ENCODE peak calls at places on chromosomes 1 and 21, in ten cellular contexts. K, B, N, E, D, L, R, A, Q and C are unnamed samples.

GRCh38 chr1:35269190-35269988 is 880 bp downstream of the ZMYM4 start:
- DNase-seq in D (no peak), A (peak), Q (no peak), N (peak), R (no peak), B (no peak), E (peak), L (no peak), K (no peak), C (peak)

GRCh38 chr1:67675800-67676199 is 9.2 kb upstream of the GADD45A start:
- DNase-seq in L (no peak), N (no peak), R (no peak), K (no peak), Q (no peak), D (no peak), B (no peak), A (no peak), E (no peak), C (no peak)

GRCh38 chr1:83905315-83905907 is 93.5 kb downstream of the TTLL7 start:
- DNase-seq in N (peak), D (no peak), K (no peak), B (no peak), L (no peak), A (peak), E (no peak), R (no peak), Q (no peak), C (peak)

GRCh38 chr1:29973406-29973805 is 737.1 kb downstream of the PTPRU start:
- DNase-seq in E (no peak), A (no peak), L (no peak), K (no peak), Q (no peak), N (no peak), D (no peak), B (no peak), R (no peak), C (no peak)

GRCh38 chr1:185871627-185872150 is 137.5 kb downstream of the HMCN1 start:
- DNase-seq in D (no peak), B (no peak), A (no peak), Q (no peak), R (no peak), K (no peak), N (no peak), L (no peak), E (no peak), C (no peak)

GRCh38 chr1:153343811-153344717 is 4.6 kb downstream of the PGLYRP4 start:
- DNase-seq in E (peak), R (no peak), K (no peak), L (no peak), D (no peak), A (no peak), Q (no peak), B (no peak), N (no peak), C (no peak)

GRCh38 chr1:172637522-172637921 is 21.4 kb upstream of the FASLG start:
- DNase-seq in L (no peak), Q (peak), B (no peak), A (peak), D (peak), K (no peak), E (no peak), N (peak), R (peak), C (peak)

GRCh38 chr21:46021978-46022544 is 40.5 kb downstream of the COL6A1 start:
- DNase-seq in N (no peak), B (peak), E (no peak), K (no peak), D (no peak), A (no peak), R (no peak), L (peak), Q (no peak), C (no peak)

GRCh38 chr1:40708750-40709099 is 17.2 kb downstream of the NFYC start:
- DNase-seq in E (peak), R (peak), A (no peak), D (peak), Q (no peak), N (peak), L (no peak), K (no peak), B (no peak), C (peak)

GRCh38 chr1:29921741-29922140 is 685.4 kb downstream of the PTPRU start:
- DNase-seq in R (no peak), K (no peak), B (no peak), N (no peak), L (no peak), A (no peak), Q (no peak), E (no peak), D (no peak), C (no peak)

GRCh38 chr1:43937179-43937865 is 3.7 kb downstream of the ARTN start:
- DNase-seq in K (no peak), N (peak), L (no peak), B (no peak), A (no peak), E (no peak), D (peak), Q (no peak), R (no peak), C (peak)

GRCh38 chr21:35565204-35565611 is 495.1 kb downstream of the SETD4 start:
- DNase-seq in E (no peak), Q (no peak), K (peak), N (peak), B (no peak), D (no peak), R (peak), A (peak), L (peak), C (peak)

GRCh38 chr1:169051171-169051570 is 55.3 kb upstream of the ATP1B1 start:
- DNase-seq in L (no peak), D (no peak), B (no peak), A (no peak), Q (no peak), E (no peak), R (no peak), N (no peak), K (no peak), C (no peak)

GRCh38 chr1:14954930-14955329 is 198.6 kb upstream of the TMEM51 start:
- DNase-seq in N (no peak), R (no peak), L (no peak), K (no peak), D (no peak), A (no peak), B (no peak), Q (no peak), E (no peak), C (no peak)

GRCh38 chr21:15638856-15639549 is 90.8 kb upstream of the USP25 start:
- DNase-seq in K (no peak), E (no peak), N (peak), R (no peak), Q (no peak), B (no peak), D (no peak), L (no peak), A (no peak), C (peak)

GRCh38 chr1:84506002-84506728 is at the start of the genes GNG5 and SPATA1:
- DNase-seq in L (peak), E (peak), K (peak), N (peak), R (peak), Q (peak), B (peak), D (peak), A (peak), C (peak)

GRCh38 chr1:55210990-55211389 is 4.2 kb downstream of the USP24 start:
- DNase-seq in L (no peak), D (no peak), Q (no peak), E (no peak), B (no peak), R (no peak), N (no peak), K (no peak), A (no peak), C (no peak)

GRCh38 chr1:9630331-9631081 is 21.0 kb upstream of the PIK3CD start:
- DNase-seq in D (no peak), E (no peak), K (no peak), B (no peak), L (no peak), Q (peak), R (no peak), A (peak), N (no peak), C (no peak)

GRCh38 chr21:45768011-45768740 is 124.7 kb downstream of the PCBP3 start:
- DNase-seq in R (no peak), N (no peak), E (no peak), D (no peak), L (no peak), K (no peak), Q (peak), B (no peak), A (no peak), C (no peak)

GRCh38 chr21:26124421-26124833 is 46.1 kb downstream of the APP start:
- DNase-seq in A (no peak), Q (no peak), R (no peak), E (no peak), K (no peak), B (no peak), N (no peak), D (no peak), L (no peak), C (peak)

GRCh38 chr1:101121515-101121914 is 95.9 kb upstream of the DPH5 start:
- DNase-seq in D (no peak), L (no peak), K (no peak), R (no peak), E (no peak), Q (no peak), A (no peak), B (no peak), N (no peak), C (no peak)

GRCh38 chr1:157113631-157114030 is 14.0 kb upstream of the ETV3L start:
- DNase-seq in Q (no peak), K (no peak), R (no peak), N (no peak), A (no peak), E (no peak), B (no peak), L (no peak), D (no peak), C (no peak)

GRCh38 chr21:45078877-45079281 is 4.5 kb downstream of the ADARB1 start:
- DNase-seq in B (no peak), A (peak), L (no peak), R (peak), E (no peak), N (no peak), Q (peak), K (no peak), D (no peak), C (peak)

GRCh38 chr21:37449302-37449937 is 82.8 kb downstream of the DYRK1A start:
- DNase-seq in K (no peak), L (no peak), D (no peak), Q (no peak), E (no peak), R (no peak), N (no peak), A (no peak), B (no peak), C (no peak)

GRCh38 chr21:45027241-45028196 is 46.9 kb upstream of the ADARB1 start:
- DNase-seq in E (no peak), L (no peak), D (no peak), Q (no peak), A (no peak), R (no peak), K (no peak), B (no peak), N (no peak), C (no peak)

GRCh38 chr1:100575406-100575805 is 37.5 kb downstream of the GPR88 start:
- DNase-seq in R (no peak), L (no peak), B (no peak), N (no peak), Q (no peak), A (peak), D (no peak), K (no peak), E (no peak), C (no peak)

GRCh38 chr1:162175393-162175792 is 105.9 kb downstream of the NOS1AP start:
- DNase-seq in N (no peak), R (no peak), Q (no peak), L (no peak), K (no peak), B (no peak), D (no peak), E (no peak), A (no peak), C (no peak)